ENCODE peak calls at places on chromosomes 1 and 21, in four cellular contexts. P is spleen, F is B cell, U is endodermal cell. N is an unnamed sample.

GRCh38 chr1:193104496-193104905 is 713 bp downstream of the GLRX2 start:
- DNase-seq in P (peak), U (peak), F (peak), N (peak)

GRCh38 chr1:6419803-6420593 is at the start of gene HES2:
- DNase-seq in U (peak), P (no peak), F (peak), N (no peak)

GRCh38 chr1:206859082-206859491 is 6.3 kb upstream of the IL20 start:
- DNase-seq in F (no peak), P (no peak), U (no peak), N (no peak)

GRCh38 chr1:66396212-66396890 is 137.6 kb upstream of the SGIP1 start:
- DNase-seq in P (no peak), U (no peak), F (no peak), N (peak)

GRCh38 chr1:226687476-226687875 is 51.6 kb downstream of the ITPKB start:
- DNase-seq in U (no peak), F (peak), P (peak), N (no peak)

GRCh38 chr1:160046494-160047115 is 14.8 kb upstream of the PIGM start:
- DNase-seq in U (peak), P (no peak), F (peak), N (peak)

GRCh38 chr21:32333953-32334673 is 35.5 kb downstream of the MRAP start:
- DNase-seq in F (no peak), U (peak), P (no peak), N (no peak)

GRCh38 chr1:76955652-76956051 is 88.4 kb downstream of the ST6GALNAC5 start:
- DNase-seq in U (no peak), P (no peak), F (no peak), N (no peak)

GRCh38 chr21:17045214-17045835 is 467.5 kb upstream of the CXADR start:
- DNase-seq in U (no peak), F (no peak), P (no peak), N (no peak)

GRCh38 chr1:245180496-245180895 is 25.7 kb downstream of the KIF26B start:
- DNase-seq in U (no peak), F (no peak), P (no peak), N (no peak)

GRCh38 chr1:15949453-15950245 is 26.3 kb downstream of the ZBTB17 start:
- DNase-seq in U (peak), F (peak), P (peak), N (peak)

GRCh38 chr21:16407403-16408279 is 677.9 kb downstream of the USP25 start:
- DNase-seq in F (no peak), U (no peak), P (no peak), N (no peak)

GRCh38 chr1:182149411-182149965 is 88.0 kb upstream of the ZNF648 start:
- DNase-seq in F (no peak), P (no peak), U (no peak), N (no peak)

GRCh38 chr1:27388337-27389005 is 4.0 kb upstream of the GPR3 start:
- DNase-seq in U (peak), P (peak), F (peak), N (no peak)

GRCh38 chr1:8671313-8671917 is 146.0 kb downstream of the RERE start:
- DNase-seq in U (no peak), F (peak), P (no peak), N (no peak)

GRCh38 chr1:66654643-66655042 is 97.6 kb upstream of the DYNLT5 start:
- DNase-seq in U (no peak), P (no peak), F (no peak), N (no peak)

GRCh38 chr21:15772654-15773053 is 42.9 kb downstream of the USP25 start:
- DNase-seq in F (no peak), U (no peak), P (no peak), N (no peak)

GRCh38 chr1:197663178-197663953 is 111.9 kb downstream of the DENND1B start:
- DNase-seq in U (no peak), P (no peak), F (no peak), N (no peak)

GRCh38 chr1:185487030-185487429 is 170.0 kb upstream of the IVNS1ABP start:
- DNase-seq in P (no peak), U (no peak), F (no peak), N (no peak)

GRCh38 chr21:27206368-27206982 is 239.6 kb upstream of the ADAMTS5 start:
- DNase-seq in U (peak), F (no peak), P (no peak), N (no peak)

GRCh38 chr1:64251971-64252370 is 48.5 kb downstream of the UBE2U start:
- DNase-seq in F (no peak), U (peak), P (no peak), N (no peak)

GRCh38 chr1:44460107-44460885 is 55.2 kb downstream of the RNF220 start:
- DNase-seq in U (no peak), F (no peak), P (no peak), N (no peak)

GRCh38 chr1:202697038-202697437 is 13.2 kb downstream of the SYT2 start:
- DNase-seq in F (no peak), U (peak), P (peak), N (no peak)

GRCh38 chr1:209616366-209617046 is 33.0 kb downstream of the CAMK1G start:
- DNase-seq in U (no peak), P (no peak), F (no peak), N (no peak)

GRCh38 chr1:151282883-151283725 is 1.0 kb downstream of the ZNF687 start:
- DNase-seq in F (peak), P (peak), U (peak), N (no peak)

GRCh38 chr21:32241434-32241785 is 37.4 kb downstream of the MIS18A start:
- DNase-seq in P (no peak), U (no peak), F (no peak), N (no peak)

GRCh38 chr1:85884372-85885035 is 176.3 kb upstream of the ZNHIT6 start:
- DNase-seq in P (no peak), F (no peak), U (peak), N (no peak)

GRCh38 chr1:245790441-245790840 is 635.7 kb downstream of the KIF26B start:
- DNase-seq in P (no peak), F (no peak), U (no peak), N (no peak)

GRCh38 chr1:163372576-163372975 is 50.8 kb downstream of the NUF2 start:
- DNase-seq in P (no peak), U (no peak), F (no peak), N (no peak)

GRCh38 chr1:95002657-95003432 is 69.9 kb downstream of the ALG14 start:
- DNase-seq in P (no peak), U (no peak), F (no peak), N (no peak)

GRCh38 chr21:37367758-37368535 is 1.4 kb downstream of the DYRK1A start:
- DNase-seq in P (peak), U (peak), F (no peak), N (peak)

GRCh38 chr1:29713857-29714256 is 477.5 kb downstream of the PTPRU start:
- DNase-seq in F (no peak), P (no peak), U (no peak), N (no peak)
- TF ChIP-seq CTCF in F (no peak), P (no peak), U (peak), N (peak)

GRCh38 chr1:168365719-168366474 is 85.2 kb downstream of the TBX19 start:
- DNase-seq in P (no peak), U (no peak), F (no peak), N (no peak)
- TF ChIP-seq CTCF in P (no peak), U (peak), F (no peak), N (peak)

DNA sequence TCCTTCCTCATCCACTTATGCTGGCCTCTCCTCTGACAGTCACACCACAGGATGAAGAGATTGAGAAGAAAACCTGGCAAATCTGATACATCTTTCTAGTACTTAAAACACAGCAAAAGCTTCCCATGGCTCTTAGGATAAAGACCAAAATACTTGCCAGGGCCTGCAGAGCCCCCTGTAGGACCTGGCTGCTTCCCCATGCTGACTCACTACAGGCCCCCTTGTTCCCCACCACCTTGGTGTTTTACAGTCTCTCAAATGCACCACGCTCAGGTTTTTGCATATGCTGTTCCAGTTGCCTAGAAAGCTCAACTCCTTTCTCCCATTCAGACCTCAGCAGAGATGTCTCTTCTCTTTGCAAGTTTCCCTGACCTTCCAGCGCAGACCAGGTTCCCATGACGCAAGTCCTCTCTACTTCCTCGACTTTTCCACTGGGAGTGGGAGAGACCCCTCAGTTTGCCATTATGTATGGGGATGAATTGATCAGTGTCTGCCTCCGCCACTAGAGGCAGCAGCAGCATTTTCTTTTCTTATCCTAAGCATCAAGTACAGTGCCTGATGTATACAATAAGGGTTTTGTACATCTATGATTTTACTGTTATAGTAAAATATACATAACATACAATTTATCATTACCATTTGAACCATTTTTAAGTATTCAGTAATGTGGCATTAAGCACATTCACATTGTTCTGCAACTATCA is 113.8 kb upstream of the C8B start:
- DNase-seq in F (no peak), P (no peak), U (peak), N (no peak)
- TF ChIP-seq CTCF in F (no peak), P (no peak), U (peak), N (peak)

GRCh38 chr1:119371800-119372199 is 3.2 kb downstream of the HAO2 start:
- DNase-seq in U (no peak), F (no peak), P (no peak), N (no peak)

GRCh38 chr1:119373465-119373864 is 4.9 kb downstream of the HAO2 start:
- DNase-seq in U (peak), P (no peak), F (no peak), N (no peak)

GRCh38 chr1:119374208-119374877 is 5.8 kb downstream of the HAO2 start:
- DNase-seq in F (no peak), U (no peak), P (no peak), N (no peak)

GRCh38 chr1:119370748-119371147 is 2.2 kb downstream of the HAO2 start:
- DNase-seq in U (peak), P (no peak), F (no peak), N (no peak)

DNA sequence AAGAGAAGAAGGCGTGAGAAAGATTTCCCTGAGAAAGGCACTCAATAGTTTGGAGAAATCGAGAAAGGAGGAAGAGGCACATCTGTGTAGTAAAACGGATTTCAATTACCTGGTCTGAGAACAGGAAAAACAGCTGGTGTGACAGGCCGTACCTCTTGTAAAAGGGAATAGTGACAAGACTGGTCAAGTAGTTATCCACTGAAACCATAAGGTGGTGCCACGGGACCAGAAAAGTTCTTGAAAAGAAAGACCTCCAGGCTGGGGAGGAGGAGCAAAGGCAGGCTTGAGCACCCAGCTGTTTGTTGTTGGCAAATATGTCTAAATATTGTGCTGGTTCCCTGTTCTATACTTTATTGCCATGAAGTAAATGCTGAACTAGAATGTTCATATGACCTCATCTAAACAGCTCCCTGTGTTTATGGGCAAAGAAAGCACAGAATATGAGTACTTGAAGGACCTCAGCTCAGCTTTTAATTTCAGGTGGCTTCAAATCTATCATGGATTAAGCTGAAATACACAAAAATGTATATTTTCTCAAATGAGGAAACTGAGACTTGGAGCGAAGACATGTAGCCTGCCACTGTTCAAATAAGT is 4.0 kb downstream of the HAO2 start:
- DNase-seq in P (no peak), F (no peak), U (peak), N (no peak)
- TF ChIP-seq CTCF in P (no peak), F (no peak), U (peak), N (peak)

DNA sequence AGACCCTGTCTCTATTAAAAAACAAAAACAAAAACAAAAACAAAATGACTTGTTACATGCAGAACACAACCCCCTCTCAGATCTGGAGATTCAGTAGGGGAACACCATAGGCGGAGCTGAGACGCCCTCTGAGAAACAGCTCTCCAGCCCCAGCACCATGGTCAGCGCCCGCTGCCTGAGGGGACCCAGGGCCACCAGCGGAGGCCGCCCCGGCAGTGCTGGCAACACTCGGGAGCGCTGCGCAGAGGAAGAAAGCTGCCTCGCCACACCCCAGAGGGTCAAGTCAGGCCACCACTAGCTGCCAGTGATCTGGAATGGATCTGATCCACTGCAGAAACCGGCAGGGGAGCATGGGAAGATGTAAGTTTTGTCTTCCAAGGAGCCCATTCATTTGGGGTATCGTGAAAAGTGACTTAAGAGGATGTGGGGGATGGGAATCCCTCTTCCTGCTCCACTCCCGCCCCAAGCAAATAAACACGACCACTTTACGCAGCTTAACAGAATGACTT is 3.1 kb downstream of the ACTA1 start:
- DNase-seq in F (no peak), P (no peak), U (peak), N (no peak)
- TF ChIP-seq CTCF in F (no peak), P (no peak), U (peak), N (no peak)

DNA sequence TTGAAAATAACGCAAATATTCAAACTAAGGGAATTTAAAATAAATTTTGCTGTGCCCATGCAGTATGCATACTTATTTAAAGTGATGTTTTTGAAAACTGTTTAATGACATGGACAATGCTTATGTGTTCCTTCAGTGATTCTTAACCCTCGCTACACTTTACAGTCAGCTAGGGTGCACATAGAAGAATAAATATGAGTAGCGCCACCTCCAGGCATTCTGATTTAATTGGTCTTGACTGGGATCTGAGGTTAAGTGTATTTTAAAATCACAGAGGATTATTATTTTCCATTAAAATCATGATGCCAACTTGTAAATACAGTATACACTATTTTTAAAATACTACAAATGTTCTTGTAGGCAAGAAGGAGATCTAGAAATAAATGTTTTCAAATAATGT is 373.5 kb upstream of the ADGRL4 start:
- DNase-seq in F (no peak), P (no peak), U (no peak), N (no peak)
- TF ChIP-seq CTCF in F (no peak), P (no peak), U (peak), N (no peak)

GRCh38 chr1:174413632-174414031 is 34.1 kb upstream of the GPR52 start:
- DNase-seq in F (no peak), P (no peak), U (peak), N (no peak)
- TF ChIP-seq CTCF in F (no peak), P (no peak), U (peak), N (peak)

GRCh38 chr1:62382581-62382980 is 54.3 kb upstream of the USP1 start:
- DNase-seq in F (no peak), P (no peak), U (no peak), N (no peak)
- TF ChIP-seq CTCF in F (no peak), P (no peak), U (no peak), N (no peak)

DNA sequence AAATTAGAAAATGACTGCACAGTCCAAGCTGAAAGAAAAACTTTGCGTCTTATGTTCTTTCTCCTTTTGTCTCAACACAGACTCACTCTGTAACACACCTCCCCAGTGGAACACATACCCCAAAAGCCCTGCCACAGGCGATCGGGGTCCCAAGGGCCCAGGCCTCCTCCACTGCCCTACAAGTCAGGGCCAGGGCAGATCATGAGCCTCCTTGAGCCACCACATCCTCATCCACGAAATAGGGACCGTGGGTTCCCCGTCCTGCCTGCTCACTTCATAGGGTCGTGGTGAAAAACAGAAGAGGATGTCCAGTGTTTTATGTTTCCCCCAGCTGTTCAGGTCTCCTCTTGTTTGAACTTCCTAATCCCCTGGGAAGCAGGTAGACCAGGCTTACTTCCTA is 116.7 kb downstream of the KCNN3 start:
- DNase-seq in F (no peak), U (no peak), P (no peak), N (no peak)
- TF ChIP-seq CTCF in F (no peak), U (no peak), P (no peak), N (no peak)